ENCODE peak calls at places on chromosomes 11 and 22, in six cellular contexts. J is heart left ventricle, I is ovary, A is kidney, C is osteoblast, S is thoracic aorta. Z is an unnamed sample. For H3K4me1, the result is how much of the 10 kb centered on the place peaks cover.

GRCh38 chr22:43270314-43270908 is 72.8 kb downstream of the SCUBE1 start:
- DNase-seq in J (no peak), I (no peak), A (no peak), C (no peak), S (no peak), Z (peak)

GRCh38 chr11:73366265-73366610 is 10.0 kb upstream of the RELT start:
- DNase-seq in J (no peak), I (no peak), A (no peak), C (no peak), S (no peak), Z (no peak)

GRCh38 chr11:126011220-126011619 is 51.4 kb downstream of the CDON start:
- DNase-seq in J (no peak), I (no peak), A (no peak), C (no peak), S (no peak), Z (no peak)

GRCh38 chr22:38110008-38110862 is at the start of gene BAIAP2L2:
- DNase-seq in J (no peak), I (peak), A (peak), C (peak), S (no peak), Z (no peak)

GRCh38 chr11:64245401-64245796 is 1.3 kb downstream of the PPP1R14B start:
- DNase-seq in J (peak), I (peak), A (no peak), C (peak), S (no peak), Z (no peak)

GRCh38 chr22:49433717-49434611 is 393.7 kb downstream of the BRD1 start:
- DNase-seq in J (no peak), I (no peak), A (peak), C (peak), S (no peak), Z (peak)

GRCh38 chr11:30583505-30584280 is 2.5 kb downstream of the MPPED2 start:
- DNase-seq in J (peak), I (no peak), A (peak), C (peak), S (peak), Z (peak)

GRCh38 chr11:78038697-78039313 is 15.7 kb upstream of the KCTD14 start:
- DNase-seq in J (no peak), I (peak), A (no peak), C (no peak), S (no peak), Z (no peak)

GRCh38 chr11:45100338-45100737 is 46.1 kb upstream of the PRDM11 start:
- DNase-seq in J (peak), I (no peak), A (peak), C (peak), S (no peak), Z (peak)

GRCh38 chr11:80815752-80816453 is 1375.1 kb upstream of the TENM4 start:
- DNase-seq in J (no peak), I (no peak), A (no peak), C (no peak), S (no peak), Z (no peak)

GRCh38 chr11:820655-821512 is 2.2 kb downstream of the PNPLA2 start:
- DNase-seq in J (peak), I (no peak), A (peak), C (peak), S (peak), Z (no peak)

GRCh38 chr11:38315151-38315550 is 1717.1 kb upstream of the RAG2 start:
- DNase-seq in J (no peak), I (no peak), A (no peak), C (no peak), S (no peak), Z (no peak)

GRCh38 chr22:47124946-47125345 is 362.5 kb downstream of the TBC1D22A start:
- DNase-seq in J (no peak), I (no peak), A (no peak), C (no peak), S (no peak), Z (no peak)

GRCh38 chr11:94776351-94777321 is 8.5 kb downstream of the AMOTL1 start:
- DNase-seq in J (no peak), I (no peak), A (no peak), C (no peak), S (no peak), Z (peak)

GRCh38 chr11:74566386-74566960 is 25.9 kb upstream of the POLD3 start:
- DNase-seq in J (no peak), I (no peak), A (no peak), C (no peak), S (no peak), Z (no peak)

GRCh38 chr11:87460269-87460668 is 422.5 kb downstream of the TMEM135 start:
- DNase-seq in J (no peak), I (no peak), A (no peak), C (no peak), S (no peak), Z (no peak)

GRCh38 chr11:111413849-111414248 is 34.8 kb upstream of the POU2AF1 start:
- DNase-seq in J (no peak), I (no peak), A (no peak), C (no peak), S (no peak), Z (no peak)
- H3K4me1 ChIP-seq in J (under half), I (under half), A (under half), C (under half), S (under half), Z (under half)

GRCh38 chr11:79074547-79074946 is 366.3 kb downstream of the TENM4 start:
- DNase-seq in J (no peak), I (no peak), A (no peak), C (no peak), S (no peak), Z (no peak)
- H3K4me1 ChIP-seq in J (under half), I (under half), A (under half), C (under half), S (under half), Z (under half)

GRCh38 chr11:131977854-131978253 is 607.4 kb downstream of the NTM start:
- DNase-seq in J (no peak), I (no peak), A (no peak), C (peak), S (no peak), Z (no peak)
- H3K4me1 ChIP-seq in J (under half), I (under half), A (under half), C (under half), S (under half), Z (half or more)

GRCh38 chr22:30943368-30943767 is 25.2 kb downstream of the MORC2 start:
- DNase-seq in J (no peak), I (no peak), A (no peak), C (no peak), S (no peak), Z (no peak)
- H3K4me1 ChIP-seq in J (under half), I (under half), A (under half), C (under half), S (half or more), Z (under half)

GRCh38 chr11:46339816-46340215 is 7.4 kb upstream of the DGKZ start:
- DNase-seq in J (no peak), I (no peak), A (no peak), C (no peak), S (no peak), Z (no peak)

GRCh38 chr11:46337626-46338345 is 9.5 kb upstream of the DGKZ start:
- DNase-seq in J (no peak), I (no peak), A (no peak), C (peak), S (no peak), Z (no peak)

GRCh38 chr11:46336781-46337180 is 10.5 kb upstream of the DGKZ start:
- DNase-seq in J (no peak), I (no peak), A (no peak), C (peak), S (no peak), Z (no peak)

GRCh38 chr11:46338988-46339666 is 8.1 kb upstream of the DGKZ start:
- DNase-seq in J (peak), I (no peak), A (peak), C (peak), S (no peak), Z (peak)

GRCh38 chr11:46338636-46338987 is 8.7 kb upstream of the DGKZ start:
- DNase-seq in J (no peak), I (no peak), A (no peak), C (peak), S (no peak), Z (no peak)
- H3K4me1 ChIP-seq in J (under half), I (under half), A (under half), C (under half), S (under half), Z (under half)

GRCh38 chr11:57482782-57483569 is 22.6 kb downstream of the RTN4RL2 start:
- DNase-seq in J (no peak), I (peak), A (peak), C (peak), S (no peak), Z (peak)
- H3K4me1 ChIP-seq in J (under half), I (under half), A (under half), C (under half), S (under half), Z (under half)

DNA sequence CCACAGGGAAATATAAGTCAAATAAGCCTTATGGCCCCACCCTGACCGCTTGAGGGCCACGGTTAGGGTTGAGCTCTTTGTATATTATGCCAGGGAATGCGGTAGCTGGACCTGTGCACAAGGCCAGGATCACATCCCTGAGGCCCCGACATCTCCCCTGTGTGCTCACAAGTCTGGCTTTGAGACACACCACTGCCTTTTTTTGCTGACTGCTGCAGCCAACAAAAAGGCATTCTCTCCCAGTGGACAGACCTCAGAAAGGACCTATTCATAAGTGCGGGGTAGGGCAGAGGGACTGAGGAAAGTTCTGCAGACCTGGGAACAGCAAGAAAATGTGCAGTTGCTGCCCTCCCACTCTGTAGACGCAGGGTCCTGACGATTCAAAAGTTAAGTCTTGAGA is 3.4 kb upstream of the SIDT2 start:
- DNase-seq in J (no peak), I (no peak), A (no peak), C (no peak), S (no peak), Z (no peak)
- H3K4me1 ChIP-seq in J (under half), I (under half), A (under half), C (under half), S (under half), Z (under half)

GRCh38 chr11:65491614-65492386 is 7.0 kb upstream of the MALAT1 start:
- DNase-seq in J (peak), I (peak), A (peak), C (peak), S (peak), Z (peak)
- H3K4me1 ChIP-seq in J (half or more), I (half or more), A (half or more), C (half or more), S (half or more), Z (half or more)